ENCODE peak calls at places on chromosomes 4 and X, in five cellular contexts. Q is A549, M is left ventricle myocardium inferior, X is astrocyte, Z is choroid plexus epithelial cell. A is an unnamed sample.

GRCh38 chrX:24838624-24839023 is 144.9 kb downstream of the POLA1 start:
- DNase-seq in Q (no peak), M (no peak), X (peak; percentile 14), Z (peak; percentile 62), A (no peak)

GRCh38 chr4:54015421-54016065 is 48.9 kb downstream of the CHIC2 start:
- DNase-seq in Q (no peak), M (no peak), X (no peak), Z (no peak), A (no peak)

GRCh38 chr4:36269116-36269515 is 12.3 kb upstream of the DTHD1 start:
- DNase-seq in Q (no peak), M (no peak), X (no peak), Z (no peak), A (peak; percentile 35)

GRCh38 chr4:89254847-89255246 is 52.8 kb downstream of the GPRIN3 start:
- DNase-seq in Q (peak; percentile 10), M (no peak), X (no peak), Z (peak; percentile 40), A (peak; percentile 48)

GRCh38 chr4:157655101-157655818 is 434.7 kb downstream of the GRIA2 start:
- DNase-seq in Q (no peak), M (no peak), X (no peak), Z (no peak), A (no peak)

GRCh38 chrX:153897899-153898298 is 6.6 kb upstream of the AVPR2 start:
- DNase-seq in Q (no peak), M (no peak), X (no peak), Z (no peak), A (no peak)

GRCh38 chr4:2194556-2194955 is 47.4 kb downstream of the HAUS3 start:
- DNase-seq in Q (no peak), M (no peak), X (peak; percentile 7), Z (peak; percentile 13), A (no peak)

GRCh38 chrX:19563746-19564145 is 48.4 kb upstream of the MAP3K15 start:
- DNase-seq in Q (no peak), M (no peak), X (no peak), Z (no peak), A (no peak)

GRCh38 chr4:107956011-107956410 is 24.7 kb downstream of the CYP2U1 start:
- DNase-seq in Q (no peak), M (no peak), X (no peak), Z (peak; percentile 8), A (no peak)

GRCh38 chr4:30722092-30722915 is 2.1 kb downstream of the PCDH7 start:
- DNase-seq in Q (no peak), M (peak; percentile 22), X (no peak), Z (no peak), A (no peak)

GRCh38 chr4:174222266-174222872 is 61.1 kb downstream of the FBXO8 start:
- DNase-seq in Q (no peak), M (no peak), X (no peak), Z (peak; percentile 60), A (no peak)

GRCh38 chr4:10006236-10006603 is 15.1 kb downstream of the SLC2A9 start:
- DNase-seq in Q (peak; percentile 66), M (no peak), X (peak; percentile 21), Z (peak; percentile 68), A (no peak)

GRCh38 chrX:104565791-104566687 is at the start of gene IL1RAPL2:
- DNase-seq in Q (peak; percentile 38), M (no peak), X (no peak), Z (peak; percentile 27), A (no peak)

GRCh38 chr4:159227984-159228383 is 125.1 kb downstream of the RAPGEF2 start:
- DNase-seq in Q (no peak), M (peak; percentile 80), X (peak; percentile 94), Z (peak; percentile 94), A (no peak)

GRCh38 chr4:27638163-27638915 is 777.7 kb downstream of the STIM2 start:
- DNase-seq in Q (no peak), M (no peak), X (no peak), Z (no peak), A (no peak)

GRCh38 chr4:93203708-93204107 is 624.8 kb upstream of the ATOH1 start:
- DNase-seq in Q (no peak), M (no peak), X (no peak), Z (no peak), A (no peak)

GRCh38 chrX:115449742-115450141 is 111.2 kb upstream of the PLS3 start:
- DNase-seq in Q (no peak), M (peak; percentile 53), X (peak; percentile 37), Z (peak; percentile 84), A (no peak)

GRCh38 chrX:136275553-136275952 is 24.4 kb upstream of the MAP7D3 start:
- DNase-seq in Q (no peak), M (no peak), X (no peak), Z (no peak), A (no peak)

GRCh38 chr4:112058433-112058832 is 86.8 kb upstream of the FAM241A start:
- DNase-seq in Q (no peak), M (no peak), X (peak; percentile 21), Z (peak; percentile 50), A (no peak)

GRCh38 chrX:644304-645023 is 13.9 kb downstream of the SHOX start:
- DNase-seq in Q (no peak), M (no peak), X (no peak), Z (no peak), A (no peak)

GRCh38 chrX:7088968-7089615 is 58.4 kb upstream of the STS start:
- DNase-seq in Q (no peak), M (no peak), X (no peak), Z (no peak), A (no peak)

GRCh38 chrX:101191217-101191750 is 28.3 kb upstream of the DRP2 start:
- DNase-seq in Q (no peak), M (peak; percentile 15), X (no peak), Z (no peak), A (no peak)

GRCh38 chr4:98632258-98632657 is 26.2 kb downstream of the TSPAN5 start:
- DNase-seq in Q (no peak), M (no peak), X (no peak), Z (no peak), A (no peak)

GRCh38 chr4:98633159-98633558 is 25.3 kb downstream of the TSPAN5 start:
- DNase-seq in Q (no peak), M (no peak), X (no peak), Z (no peak), A (no peak)

GRCh38 chr4:98631506-98631905 is 26.9 kb downstream of the TSPAN5 start:
- DNase-seq in Q (no peak), M (no peak), X (no peak), Z (no peak), A (no peak)

GRCh38 chr4:98627883-98628282 is 30.5 kb downstream of the TSPAN5 start:
- DNase-seq in Q (no peak), M (no peak), X (peak; percentile 90), Z (peak; percentile 84), A (no peak)

GRCh38 chr4:98630804-98631454 is 27.5 kb downstream of the TSPAN5 start:
- DNase-seq in Q (no peak), M (no peak), X (no peak), Z (no peak), A (no peak)
- TF ChIP-seq CTCF in Q (no peak), M (no peak), X (no peak), Z (peak; percentile 9), A (no peak)

DNA sequence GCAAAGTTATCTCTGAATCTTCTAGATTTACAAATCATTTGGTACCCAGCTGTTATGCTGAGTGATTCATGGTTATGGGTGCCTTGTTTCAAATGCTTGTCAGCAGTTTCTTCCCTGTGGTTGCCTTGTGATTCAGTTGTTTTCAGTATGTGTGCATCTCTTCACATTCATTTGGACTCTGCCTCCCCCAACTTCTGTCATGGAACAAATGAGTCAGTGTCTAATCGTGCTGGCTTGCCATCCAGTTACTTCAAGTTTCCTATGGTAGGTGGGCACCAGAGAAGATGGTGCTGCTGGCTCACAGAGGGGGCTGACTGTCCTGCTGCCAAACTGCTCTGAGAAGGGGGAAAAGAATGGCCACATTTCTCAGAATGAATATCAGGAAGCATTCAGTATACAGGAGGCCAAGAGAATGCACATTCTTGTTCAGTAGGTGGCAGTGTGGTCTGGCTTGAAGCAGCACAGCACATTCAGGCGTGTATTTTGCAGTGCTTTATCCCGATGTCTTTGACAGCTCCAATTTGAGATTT is 260.9 kb downstream of the GLUD2 start:
- DNase-seq in Q (peak; percentile 4), M (no peak), X (peak; percentile 86), Z (peak; percentile 81), A (no peak)
- TF ChIP-seq CTCF in Q (peak; percentile 16), M (peak; percentile 51), X (peak; percentile 38), Z (peak; percentile 71), A (no peak)

GRCh38 chr4:76984127-76984526 is 34.6 kb downstream of the SEPTIN11 start:
- DNase-seq in Q (no peak), M (no peak), X (peak; percentile 47), Z (peak; percentile 74), A (no peak)
- TF ChIP-seq CTCF in Q (peak; percentile 20), M (peak; percentile 38), X (peak; percentile 48), Z (peak; percentile 48), A (peak; percentile 29)

GRCh38 chr4:55186123-55186522 is 60.7 kb upstream of the KDR start:
- DNase-seq in Q (no peak), M (no peak), X (no peak), Z (peak; percentile 40), A (no peak)
- TF ChIP-seq CTCF in Q (no peak), M (peak; percentile 17), X (peak; percentile 6), Z (peak; percentile 38), A (no peak)

GRCh38 chrX:117838581-117839331 is 277.9 kb downstream of the KLHL13 start:
- DNase-seq in Q (no peak), M (no peak), X (no peak), Z (no peak), A (no peak)

GRCh38 chrX:117835034-117835433 is 281.6 kb downstream of the KLHL13 start:
- DNase-seq in Q (no peak), M (no peak), X (no peak), Z (no peak), A (no peak)

GRCh38 chrX:117843749-117844148 is 272.9 kb downstream of the KLHL13 start:
- DNase-seq in Q (no peak), M (no peak), X (no peak), Z (no peak), A (no peak)

GRCh38 chrX:117840645-117841044 is 276.0 kb downstream of the KLHL13 start:
- DNase-seq in Q (no peak), M (no peak), X (no peak), Z (no peak), A (no peak)

GRCh38 chrX:117839544-117839943 is 277.1 kb downstream of the KLHL13 start:
- DNase-seq in Q (no peak), M (no peak), X (no peak), Z (no peak), A (no peak)
- TF ChIP-seq CTCF in Q (no peak), M (no peak), X (no peak), Z (no peak), A (no peak)

GRCh38 chrX:107470971-107471370 is 21.5 kb downstream of the FRMPD3 start:
- DNase-seq in Q (no peak), M (no peak), X (no peak), Z (no peak), A (no peak)
- TF ChIP-seq CTCF in Q (no peak), M (no peak), X (no peak), Z (peak; percentile 30), A (no peak)

GRCh38 chr4:123244233-123244632 is 152.4 kb upstream of the SPRY1 start:
- DNase-seq in Q (no peak), M (peak; percentile 61), X (no peak), Z (peak; percentile 63), A (no peak)
- TF ChIP-seq CTCF in Q (no peak), M (peak; percentile 50), X (no peak), Z (peak; percentile 24), A (no peak)

A was measured in natural killer cell.